ENCODE peak calls at places on chromosome 22, in six cellular contexts. F, X, Z, I, P and B are unnamed samples.

GRCh38 chr22:31753005-31753633 is 700 bp upstream of the DEPDC5 start:
- DNase-seq in F (peak; percentile 81), X (peak; percentile 85), Z (no peak), I (no peak), P (peak; percentile 77), B (peak; percentile 40)

GRCh38 chr22:45036154-45036553 is 26.3 kb upstream of the PHF21B start:
- DNase-seq in F (no peak), X (no peak), Z (no peak), I (no peak), P (no peak), B (peak; percentile 42)

GRCh38 chr22:42688914-42689275 is 31.8 kb downstream of the A4GALT start:
- DNase-seq in F (no peak), X (peak; percentile 15), Z (no peak), I (no peak), P (no peak), B (no peak)

GRCh38 chr22:28955817-28956216 is 72.4 kb downstream of the ZNRF3 start:
- DNase-seq in F (no peak), X (no peak), Z (peak; percentile 81), I (no peak), P (no peak), B (no peak)

GRCh38 chr22:50088096-50088495 is 1.7 kb upstream of the MOV10L1 start:
- DNase-seq in F (no peak), X (no peak), Z (no peak), I (no peak), P (no peak), B (no peak)

GRCh38 chr22:31064369-31064768 is 16.7 kb upstream of the SMTN start:
- DNase-seq in F (no peak), X (no peak), Z (no peak), I (no peak), P (no peak), B (no peak)

GRCh38 chr22:18044548-18045271 is 20.3 kb upstream of the MICAL3 start:
- DNase-seq in F (no peak), X (no peak), Z (no peak), I (no peak), P (no peak), B (peak; percentile 35)

GRCh38 chr22:44360306-44360685 is 47.5 kb upstream of the SHISAL1 start:
- DNase-seq in F (no peak), X (no peak), Z (no peak), I (no peak), P (no peak), B (no peak)

GRCh38 chr22:26127126-26127525 is 42.1 kb upstream of the SEZ6L start:
- DNase-seq in F (no peak), X (no peak), Z (no peak), I (peak; percentile 78), P (no peak), B (no peak)

GRCh38 chr22:29879738-29880137 is 3.2 kb upstream of the MTMR3 start:
- DNase-seq in F (no peak), X (peak; percentile 25), Z (no peak), I (no peak), P (peak; percentile 20), B (no peak)

GRCh38 chr22:31647921-31648320 is 14.1 kb downstream of the PISD start:
- DNase-seq in F (no peak), X (no peak), Z (no peak), I (no peak), P (no peak), B (no peak)

GRCh38 chr22:39634530-39635399 is 64.2 kb downstream of the CACNA1I start:
- DNase-seq in F (no peak), X (no peak), Z (no peak), I (no peak), P (no peak), B (peak; percentile 86)

GRCh38 chr22:20404881-20405280 is 10.9 kb downstream of the ZNF74 start:
- DNase-seq in F (no peak), X (no peak), Z (no peak), I (no peak), P (no peak), B (no peak)

GRCh38 chr22:20407829-20408228 is 13.9 kb downstream of the ZNF74 start:
- DNase-seq in F (no peak), X (no peak), Z (no peak), I (no peak), P (no peak), B (no peak)

GRCh38 chr22:20405291-20405930 is 11.5 kb downstream of the ZNF74 start:
- DNase-seq in F (no peak), X (no peak), Z (no peak), I (no peak), P (no peak), B (no peak)

GRCh38 chr22:20405931-20406685 is 12.2 kb downstream of the ZNF74 start:
- DNase-seq in F (no peak), X (no peak), Z (no peak), I (no peak), P (no peak), B (no peak)

DNA sequence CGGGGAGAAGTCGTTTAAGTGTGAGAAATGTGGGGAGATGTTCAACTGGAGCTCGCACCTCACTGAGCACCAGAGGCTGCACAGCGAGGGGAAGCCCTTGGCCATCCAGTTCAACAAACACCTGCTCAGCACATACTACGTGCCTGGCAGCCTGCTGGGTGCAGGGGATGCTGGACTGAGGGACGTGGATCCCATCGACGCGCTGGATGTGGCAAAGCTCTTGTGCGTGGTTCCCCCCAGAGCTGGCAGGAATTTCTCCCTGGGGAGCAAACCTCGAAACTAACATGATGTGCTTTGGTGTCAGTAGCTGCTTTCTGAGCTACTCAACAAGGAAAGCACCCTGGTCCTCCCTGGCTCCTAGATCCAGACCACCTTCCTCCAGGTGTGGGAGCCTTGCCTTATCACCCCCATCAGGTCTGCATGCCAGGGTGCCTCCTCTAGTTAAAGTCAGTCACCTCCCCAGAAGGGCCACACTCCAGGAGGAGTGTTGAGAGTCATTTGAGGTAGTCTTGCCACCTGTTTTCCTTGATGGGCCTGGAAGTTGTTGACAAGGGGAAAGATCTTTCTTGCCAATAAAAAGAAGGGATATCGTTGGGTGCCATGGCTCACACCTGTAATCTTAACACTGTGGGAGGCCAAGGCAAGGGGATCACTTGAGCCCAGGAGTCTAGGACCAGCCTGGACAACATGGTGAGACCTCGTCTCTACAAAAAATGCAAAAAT is 12.9 kb downstream of the ZNF74 start:
- DNase-seq in F (no peak), X (no peak), Z (no peak), I (no peak), P (no peak), B (no peak)
- H3K36me3 ChIP-seq in F (peaks cover 43% of the 10 kb centered on the region), X (no peaks in the 10 kb centered on the region), Z (peaks cover 4% of the 10 kb centered on the region), I (peaks cover 45% of the 10 kb centered on the region), P (no peaks in the 10 kb centered on the region), B (peaks cover 3% of the 10 kb centered on the region)

GRCh38 chr22:38298312-38299000 is 18.8 kb downstream of the CSNK1E start:
- DNase-seq in F (no peak), X (peak; percentile 40), Z (peak; percentile 26), I (no peak), P (peak; percentile 52), B (no peak)

GRCh38 chr22:38299001-38299651 is 18.1 kb downstream of the CSNK1E start:
- DNase-seq in F (no peak), X (no peak), Z (no peak), I (no peak), P (no peak), B (no peak)

GRCh38 chr22:38299758-38300157 is 17.5 kb downstream of the CSNK1E start:
- DNase-seq in F (no peak), X (no peak), Z (no peak), I (no peak), P (no peak), B (no peak)

GRCh38 chr22:38302906-38303305 is 14.3 kb downstream of the CSNK1E start:
- DNase-seq in F (no peak), X (no peak), Z (no peak), I (no peak), P (no peak), B (no peak)

DNA sequence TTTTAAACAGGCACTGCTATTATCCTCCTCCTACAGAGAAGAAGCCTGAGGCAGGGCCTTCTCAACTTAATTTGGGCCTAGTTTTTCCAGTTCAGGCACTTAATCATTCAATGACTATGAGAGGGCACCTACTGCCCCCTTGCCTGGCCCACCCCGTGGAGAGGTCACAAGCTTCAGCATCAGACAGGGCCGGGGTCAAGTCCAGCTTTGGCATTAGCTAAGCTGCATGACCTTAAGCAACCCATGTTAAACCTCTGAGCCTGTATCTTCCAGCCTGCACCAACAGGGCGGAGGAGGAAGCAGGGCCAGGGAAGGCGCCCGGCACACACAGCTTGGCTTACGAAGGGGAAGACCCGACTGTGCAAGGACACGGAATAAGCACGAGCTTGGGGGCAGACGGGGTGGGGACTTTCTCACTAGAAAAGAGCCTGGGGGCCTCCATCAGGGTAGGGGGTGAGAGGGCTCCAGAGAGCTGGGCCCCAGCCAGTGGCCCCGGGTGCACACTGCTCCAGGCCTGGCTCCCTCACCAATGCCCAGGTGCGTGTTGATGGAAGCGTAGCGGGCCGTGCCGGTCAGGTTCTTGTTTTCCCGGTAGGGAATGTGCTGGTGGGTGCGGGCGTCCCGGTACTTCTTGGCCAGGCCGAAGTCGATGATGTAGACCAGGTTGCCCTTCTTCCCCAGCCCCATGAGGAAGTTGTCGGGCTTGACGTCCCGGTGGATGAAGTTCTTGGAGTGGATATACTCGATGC is 16.9 kb downstream of the CSNK1E start:
- DNase-seq in F (no peak), X (no peak), Z (no peak), I (no peak), P (no peak), B (no peak)
- H3K36me3 ChIP-seq in F (peaks cover 84% of the 10 kb centered on the region), X (peaks cover 6% of the 10 kb centered on the region), Z (peaks cover 37% of the 10 kb centered on the region), I (peaks cover 84% of the 10 kb centered on the region), P (no peaks in the 10 kb centered on the region), B (peaks cover 82% of the 10 kb centered on the region)

GRCh38 chr22:19051381-19051780 is 70.8 kb downstream of the DGCR2 start:
- DNase-seq in F (no peak), X (no peak), Z (no peak), I (no peak), P (no peak), B (no peak)
- H3K36me3 ChIP-seq in F (peaks cover 72% of the 10 kb centered on the region), X (peaks cover 6% of the 10 kb centered on the region), Z (peaks cover 35% of the 10 kb centered on the region), I (peaks cover 77% of the 10 kb centered on the region), P (peaks cover 28% of the 10 kb centered on the region), B (peaks cover 44% of the 10 kb centered on the region)

GRCh38 chr22:35315855-35316745 is 16.4 kb downstream of the TOM1 start:
- DNase-seq in F (peak; percentile 80), X (no peak), Z (no peak), I (no peak), P (no peak), B (no peak)

GRCh38 chr22:35318346-35319215 is 18.9 kb downstream of the TOM1 start:
- DNase-seq in F (no peak), X (no peak), Z (no peak), I (no peak), P (no peak), B (no peak)

GRCh38 chr22:35319244-35319985 is 19.7 kb downstream of the TOM1 start:
- DNase-seq in F (no peak), X (no peak), Z (no peak), I (no peak), P (no peak), B (no peak)

GRCh38 chr22:35315141-35315854 is 15.6 kb downstream of the TOM1 start:
- DNase-seq in F (peak; percentile 74), X (no peak), Z (no peak), I (no peak), P (no peak), B (no peak)

DNA sequence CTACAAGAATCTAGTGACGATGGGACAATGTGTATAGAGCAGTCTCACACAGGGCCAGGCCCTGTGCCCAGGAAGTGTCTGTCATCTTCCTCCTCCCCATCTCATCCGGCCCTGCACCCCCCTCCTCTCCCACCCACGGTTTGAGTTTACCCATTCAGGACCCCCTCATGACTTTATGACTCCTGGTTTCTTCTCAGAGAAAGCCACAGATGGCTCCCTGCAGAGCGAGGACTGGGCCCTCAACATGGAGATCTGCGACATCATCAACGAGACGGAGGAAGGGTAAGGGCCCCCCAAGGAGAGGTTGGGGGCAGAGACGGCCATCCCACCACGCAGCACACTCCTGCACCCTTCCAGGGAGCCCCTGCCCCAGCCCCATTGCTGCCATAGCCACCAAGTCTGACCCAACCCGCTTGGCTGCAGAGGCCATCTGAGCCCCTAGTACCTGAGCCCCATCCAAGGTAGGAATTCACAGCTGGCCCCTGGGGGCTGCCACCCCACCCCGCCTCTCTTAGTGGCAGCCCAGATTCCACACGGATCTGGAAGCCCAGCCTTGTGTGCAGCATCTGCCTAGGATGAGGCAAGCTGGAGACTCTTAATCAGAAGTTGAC is 18.1 kb downstream of the TOM1 start:
- DNase-seq in F (peak; percentile 46), X (no peak), Z (no peak), I (no peak), P (no peak), B (no peak)
- H3K36me3 ChIP-seq in F (peaks cover 48% of the 10 kb centered on the region), X (peaks cover 1% of the 10 kb centered on the region), Z (peaks cover 11% of the 10 kb centered on the region), I (peaks cover 64% of the 10 kb centered on the region), P (no peaks in the 10 kb centered on the region), B (peaks cover 10% of the 10 kb centered on the region)